ENCODE peak calls at places on chromosome 2, in six cellular contexts. H is endothelial cell of umbilical vein, U is pancreas, V is mammary epithelial cell, Y is choroid plexus epithelial cell, L is GM20000. W is an unnamed sample.

GRCh38 chr2:39631715-39632114 is 34.0 kb upstream of the TMEM178A start:
- DNase-seq in L (no peak), Y (peak; percentile 87), U (no peak), V (peak; percentile 94), H (no peak), W (no peak)

GRCh38 chr2:239055756-239056493 is 208.0 kb downstream of the TWIST2 start:
- DNase-seq in H (peak; percentile 5), V (no peak), Y (peak; percentile 28), U (no peak), L (no peak), W (no peak)

GRCh38 chr2:37779123-37779522 is 107.7 kb upstream of the CDC42EP3 start:
- DNase-seq in L (no peak), U (no peak), Y (no peak), H (no peak), V (no peak), W (no peak)

GRCh38 chr2:96537734-96538486 is 1.4 kb downstream of the ARID5A start:
- DNase-seq in U (no peak), Y (no peak), H (peak; percentile 23), L (no peak), V (no peak), W (no peak)

GRCh38 chr2:164739966-164740365 is 101.7 kb downstream of the COBLL1 start:
- DNase-seq in H (peak; percentile 81), U (no peak), V (peak; percentile 82), Y (peak; percentile 76), L (no peak), W (no peak)

GRCh38 chr2:80073134-80073561 is 231.4 kb downstream of the LRRTM1 start:
- DNase-seq in U (no peak), L (peak; percentile 50), Y (peak; percentile 68), H (peak; percentile 16), V (peak; percentile 15), W (peak; percentile 50)

GRCh38 chr2:111642576-111643327 is 241.2 kb downstream of the ANAPC1 start:
- DNase-seq in U (no peak), Y (no peak), L (no peak), H (no peak), V (no peak), W (no peak)

GRCh38 chr2:160871096-160871495 is 289.1 kb upstream of the TANK start:
- DNase-seq in L (no peak), H (no peak), V (no peak), U (no peak), Y (peak; percentile 64), W (no peak)

GRCh38 chr2:238666543-238666942 is 181.3 kb upstream of the TWIST2 start:
- DNase-seq in H (no peak), U (no peak), V (no peak), Y (no peak), L (no peak), W (no peak)

GRCh38 chr2:28445448-28446258 is 50.2 kb upstream of the PLB1 start:
- DNase-seq in Y (peak; percentile 94), H (peak; percentile 65), V (peak; percentile 98), L (no peak), U (no peak), W (no peak)

GRCh38 chr2:71889991-71890684 is 257.5 kb downstream of the CYP26B1 start:
- DNase-seq in V (peak; percentile 77), Y (peak; percentile 97), H (no peak), L (no peak), U (no peak), W (no peak)

GRCh38 chr2:180559766-180560165 is 420.6 kb upstream of the UBE2E3 start:
- DNase-seq in U (no peak), H (peak; percentile 66), Y (peak; percentile 41), V (no peak), L (no peak), W (no peak)

GRCh38 chr2:556494-556893 is 120.7 kb downstream of the TMEM18 start:
- DNase-seq in U (no peak), V (no peak), H (no peak), Y (no peak), L (no peak), W (no peak)

GRCh38 chr2:72920317-72921087 is 3.2 kb downstream of the EMX1 start:
- DNase-seq in L (peak; percentile 56), V (no peak), Y (peak; percentile 42), U (no peak), H (peak; percentile 36), W (peak; percentile 76)

GRCh38 chr2:158269143-158269542 is 167.5 kb downstream of the UPP2 start:
- DNase-seq in V (no peak), Y (no peak), L (no peak), U (no peak), H (no peak), W (no peak)

GRCh38 chr2:227480528-227480927 is 8.6 kb downstream of the AGFG1 start:
- DNase-seq in U (no peak), Y (peak; percentile 42), L (no peak), V (no peak), H (no peak), W (no peak)

GRCh38 chr2:227482638-227483340 is 10.8 kb downstream of the AGFG1 start:
- DNase-seq in H (no peak), V (peak; percentile 46), L (peak; percentile 63), Y (no peak), U (no peak), W (no peak)

GRCh38 chr2:227477291-227477690 is 5.3 kb downstream of the AGFG1 start:
- DNase-seq in H (no peak), Y (peak; percentile 50), V (no peak), U (no peak), L (no peak), W (no peak)

GRCh38 chr2:227485429-227485828 is 13.5 kb downstream of the AGFG1 start:
- DNase-seq in L (no peak), H (no peak), U (no peak), Y (no peak), V (no peak), W (no peak)

GRCh38 chr2:227479865-227480475 is 8.0 kb downstream of the AGFG1 start:
- DNase-seq in U (no peak), Y (peak; percentile 83), V (no peak), L (no peak), H (peak; percentile 37), W (no peak)
- TF ChIP-seq CTCF in U (no peak), Y (peak; percentile 50), V (peak; percentile 6), L (peak; percentile 31), H (no peak), W (no peak)

DNA sequence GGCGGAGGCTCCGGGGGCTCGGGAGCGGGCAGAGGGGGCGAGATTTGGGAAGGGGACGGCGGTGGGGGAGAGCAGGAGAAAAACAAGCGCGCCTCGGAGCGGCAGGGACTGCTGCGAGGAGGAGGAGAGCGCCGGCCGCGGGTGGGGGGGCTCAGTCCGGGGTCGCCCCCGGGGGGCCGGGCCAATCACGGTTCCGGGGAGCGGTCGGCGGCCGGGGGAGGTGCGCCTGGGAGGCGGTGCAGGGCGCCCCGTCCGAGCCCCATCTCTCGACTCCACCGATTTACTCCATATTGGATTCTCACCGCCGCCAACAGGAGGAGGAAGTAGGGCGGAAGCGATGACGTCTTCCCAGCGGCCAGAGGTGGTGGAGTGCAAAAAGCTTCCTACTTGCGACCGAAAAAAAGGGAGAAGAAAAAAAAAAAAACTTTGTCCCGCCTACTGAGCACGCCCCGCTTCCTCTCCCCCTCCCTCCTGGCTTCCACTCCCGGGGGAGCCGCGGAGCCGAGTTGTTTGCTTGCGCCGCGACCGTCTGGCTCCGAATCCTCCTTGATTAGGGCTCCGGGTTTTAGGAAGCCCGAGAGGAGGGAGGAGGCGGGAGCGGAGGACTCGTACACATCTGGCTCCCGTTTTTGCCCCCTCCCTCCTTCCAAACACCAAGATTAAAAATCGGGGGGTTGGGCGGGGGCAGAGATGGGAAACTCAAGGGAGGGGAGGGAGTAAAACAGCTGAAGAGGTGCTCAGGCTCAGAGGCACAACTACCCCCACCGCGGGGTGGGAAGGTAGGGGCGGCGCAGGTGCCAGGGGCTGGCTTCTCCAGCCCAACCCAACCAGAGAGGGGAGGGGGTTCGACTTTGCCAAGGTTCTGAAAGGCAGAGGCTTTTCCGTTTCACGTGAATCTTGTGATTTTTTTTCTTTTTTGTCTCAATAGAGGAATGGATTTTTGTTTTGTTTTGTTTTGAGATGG is at the start of gene SPRED2:
- DNase-seq in L (peak; percentile 83), V (peak; percentile 97), H (peak; percentile 90), U (peak; percentile 95), Y (peak; percentile 98), W (peak; percentile 97)
- TF ChIP-seq CTCF in L (no peak), V (no peak), H (no peak), U (no peak), Y (peak; percentile 5), W (peak; percentile 13)

GRCh38 chr2:212595036-212595654 is 56.5 kb upstream of the ERBB4 start:
- DNase-seq in Y (peak; percentile 56), V (peak; percentile 46), L (peak; percentile 7), U (no peak), H (no peak), W (no peak)
- TF ChIP-seq CTCF in Y (peak; percentile 44), V (peak; percentile 57), L (no peak), U (no peak), H (no peak), W (no peak)

GRCh38 chr2:149310349-149310748 is 20.0 kb upstream of the LYPD6 start:
- DNase-seq in U (no peak), H (no peak), Y (no peak), L (no peak), V (no peak), W (no peak)

GRCh38 chr2:149313512-149313972 is 16.8 kb upstream of the LYPD6 start:
- DNase-seq in H (peak; percentile 40), U (peak; percentile 32), V (peak; percentile 32), L (peak; percentile 77), Y (peak; percentile 33), W (no peak)

GRCh38 chr2:149315461-149315860 is 14.9 kb upstream of the LYPD6 start:
- DNase-seq in Y (no peak), V (no peak), L (no peak), U (no peak), H (no peak), W (no peak)

GRCh38 chr2:149312039-149312438 is 18.3 kb upstream of the LYPD6 start:
- DNase-seq in V (no peak), H (no peak), L (no peak), U (no peak), Y (no peak), W (no peak)

DNA sequence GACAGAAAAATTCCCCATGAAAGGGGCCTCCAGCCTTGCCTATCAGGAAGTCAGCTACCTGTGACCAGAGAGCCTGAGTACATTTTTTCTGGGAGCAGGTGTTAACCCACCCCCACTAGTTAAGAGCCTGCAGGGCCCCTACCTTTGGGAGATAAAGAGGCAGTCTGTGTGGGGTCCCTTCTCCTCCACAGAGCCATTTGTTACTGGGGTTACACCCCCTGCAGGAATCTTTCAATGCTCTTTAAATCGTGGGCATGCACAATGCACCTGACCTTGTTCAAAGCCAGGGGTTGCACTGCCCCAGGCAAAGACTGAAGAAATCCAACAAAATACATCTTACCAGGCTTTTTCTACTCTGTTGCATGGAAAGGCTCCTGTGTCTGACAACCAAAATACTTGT is 15.7 kb upstream of the LYPD6 start:
- DNase-seq in U (no peak), H (no peak), Y (no peak), V (no peak), L (no peak), W (no peak)
- TF ChIP-seq CTCF in U (no peak), H (no peak), Y (no peak), V (no peak), L (no peak), W (no peak)

GRCh38 chr2:73987109-73987947 is 2.6 kb downstream of the TET3 start:
- DNase-seq in U (peak; percentile 51), V (peak; percentile 39), H (peak; percentile 58), Y (peak; percentile 52), L (peak; percentile 54), W (no peak)
- TF ChIP-seq CTCF in U (peak; percentile 24), V (no peak), H (no peak), Y (peak; percentile 54), L (peak; percentile 23), W (no peak)

GRCh38 chr2:200888719-200889625 is at the start of the genes NIF3L1 and PPIL3:
- DNase-seq in Y (peak; percentile 99), U (peak; percentile 93), V (peak; percentile 98), L (peak; percentile 87), H (peak; percentile 96), W (peak; percentile 96)
- TF ChIP-seq CTCF in Y (no peak), U (no peak), V (no peak), L (no peak), H (no peak), W (no peak)

GRCh38 chr2:220674033-220674432 is 898.1 kb downstream of the EPHA4 start:
- DNase-seq in H (no peak), V (no peak), Y (no peak), L (peak; percentile 18), U (no peak), W (no peak)
- TF ChIP-seq CTCF in H (no peak), V (peak; percentile 1), Y (peak; percentile 24), L (no peak), U (no peak), W (no peak)